ENCODE peak calls at places on chromosomes 12 and 14, in nine cellular contexts. One of them, this sample, is unnamed. For H3K4me1, the result is how much of the 10 kb centered on the place peaks cover.

GRCh38 chr14:100004392-100004791 is 60.8 kb upstream of the EVL start:
- DNase-seq in mammary epithelial cell: peak
- DNase-seq in K562: no peak
- DNase-seq in hepatocyte: no peak
- DNase-seq in HCT116: peak
- DNase-seq in PC-3: no peak
- DNase-seq in fibroblast of lung: no peak
- DNase-seq in neural progenitor cell: no peak
- DNase-seq in GM23338: peak
- DNase-seq in this sample: no peak

GRCh38 chr14:91866061-91866460 is 1.3 kb downstream of the TC2N start:
- DNase-seq in K562: no peak
- DNase-seq in GM23338: no peak
- DNase-seq in neural progenitor cell: no peak
- DNase-seq in hepatocyte: no peak
- DNase-seq in HCT116: no peak
- DNase-seq in PC-3: peak
- DNase-seq in mammary epithelial cell: peak
- DNase-seq in fibroblast of lung: peak
- DNase-seq in this sample: no peak

GRCh38 chr14:91835920-91836843 is 31.2 kb downstream of the TC2N start:
- DNase-seq in hepatocyte: peak
- DNase-seq in mammary epithelial cell: peak
- DNase-seq in K562: peak
- DNase-seq in neural progenitor cell: peak
- DNase-seq in fibroblast of lung: no peak
- DNase-seq in GM23338: peak
- DNase-seq in HCT116: peak
- DNase-seq in PC-3: peak
- DNase-seq in this sample: peak

GRCh38 chr12:51118706-51119105 is 35.3 kb upstream of the CSRNP2 start:
- DNase-seq in PC-3: peak
- DNase-seq in K562: no peak
- DNase-seq in mammary epithelial cell: peak
- DNase-seq in HCT116: peak
- DNase-seq in fibroblast of lung: no peak
- DNase-seq in GM23338: no peak
- DNase-seq in neural progenitor cell: no peak
- DNase-seq in hepatocyte: peak
- DNase-seq in this sample: peak

GRCh38 chr12:113149361-113150150 is at the start of gene CFAP73:
- DNase-seq in K562: peak
- DNase-seq in fibroblast of lung: peak
- DNase-seq in PC-3: peak
- DNase-seq in neural progenitor cell: peak
- DNase-seq in HCT116: peak
- DNase-seq in hepatocyte: peak
- DNase-seq in GM23338: peak
- DNase-seq in mammary epithelial cell: peak
- DNase-seq in this sample: no peak

GRCh38 chr14:37593496-37594237 is 1.4 kb downstream of the FOXA1 start:
- DNase-seq in hepatocyte: no peak
- DNase-seq in K562: no peak
- DNase-seq in neural progenitor cell: no peak
- DNase-seq in mammary epithelial cell: no peak
- DNase-seq in PC-3: no peak
- DNase-seq in GM23338: no peak
- DNase-seq in HCT116: no peak
- DNase-seq in fibroblast of lung: no peak
- DNase-seq in this sample: no peak

GRCh38 chr12:123483602-123484273 is 25.8 kb downstream of the SNRNP35 start:
- DNase-seq in mammary epithelial cell: no peak
- DNase-seq in K562: no peak
- DNase-seq in PC-3: no peak
- DNase-seq in HCT116: no peak
- DNase-seq in fibroblast of lung: no peak
- DNase-seq in GM23338: no peak
- DNase-seq in neural progenitor cell: no peak
- DNase-seq in hepatocyte: no peak
- DNase-seq in this sample: no peak

GRCh38 chr14:20454359-20454644 is 310 bp downstream of the OSGEP start:
- DNase-seq in hepatocyte: no peak
- DNase-seq in HCT116: peak
- DNase-seq in neural progenitor cell: no peak
- DNase-seq in mammary epithelial cell: no peak
- DNase-seq in PC-3: peak
- DNase-seq in fibroblast of lung: no peak
- DNase-seq in K562: no peak
- DNase-seq in GM23338: no peak
- DNase-seq in this sample: no peak

GRCh38 chr12:57844725-57845477 is 1.6 kb downstream of the CTDSP2 start:
- DNase-seq in neural progenitor cell: peak
- DNase-seq in GM23338: peak
- DNase-seq in hepatocyte: peak
- DNase-seq in HCT116: peak
- DNase-seq in PC-3: peak
- DNase-seq in fibroblast of lung: peak
- DNase-seq in mammary epithelial cell: peak
- DNase-seq in K562: peak
- DNase-seq in this sample: no peak

GRCh38 chr12:49647280-49647679 is 23.9 kb downstream of the PRPF40B start:
- DNase-seq in hepatocyte: no peak
- DNase-seq in K562: no peak
- DNase-seq in PC-3: no peak
- DNase-seq in fibroblast of lung: no peak
- DNase-seq in HCT116: no peak
- DNase-seq in mammary epithelial cell: no peak
- DNase-seq in GM23338: no peak
- DNase-seq in neural progenitor cell: no peak
- DNase-seq in this sample: no peak

GRCh38 chr12:118050972-118051910 is 9.7 kb downstream of the WSB2 start:
- DNase-seq in mammary epithelial cell: no peak
- DNase-seq in neural progenitor cell: no peak
- DNase-seq in K562: no peak
- DNase-seq in fibroblast of lung: peak
- DNase-seq in GM23338: no peak
- DNase-seq in PC-3: no peak
- DNase-seq in HCT116: no peak
- DNase-seq in hepatocyte: no peak
- DNase-seq in this sample: no peak

GRCh38 chr14:23388996-23389395 is 12.2 kb downstream of the CMTM5 start:
- DNase-seq in PC-3: no peak
- DNase-seq in hepatocyte: no peak
- DNase-seq in GM23338: no peak
- DNase-seq in HCT116: no peak
- DNase-seq in mammary epithelial cell: no peak
- DNase-seq in fibroblast of lung: no peak
- DNase-seq in neural progenitor cell: no peak
- DNase-seq in K562: no peak
- DNase-seq in this sample: no peak
- TF ChIP-seq EZH2 in PC-3: no peak
- TF ChIP-seq EZH2 in hepatocyte: no peak
- TF ChIP-seq EZH2 in GM23338: no peak
- TF ChIP-seq EZH2 in HCT116: no peak
- TF ChIP-seq EZH2 in mammary epithelial cell: no peak
- TF ChIP-seq EZH2 in fibroblast of lung: no peak
- TF ChIP-seq EZH2 in neural progenitor cell: no peak
- TF ChIP-seq EZH2 in K562: no peak
- TF ChIP-seq EZH2 in this sample: no peak

DNA sequence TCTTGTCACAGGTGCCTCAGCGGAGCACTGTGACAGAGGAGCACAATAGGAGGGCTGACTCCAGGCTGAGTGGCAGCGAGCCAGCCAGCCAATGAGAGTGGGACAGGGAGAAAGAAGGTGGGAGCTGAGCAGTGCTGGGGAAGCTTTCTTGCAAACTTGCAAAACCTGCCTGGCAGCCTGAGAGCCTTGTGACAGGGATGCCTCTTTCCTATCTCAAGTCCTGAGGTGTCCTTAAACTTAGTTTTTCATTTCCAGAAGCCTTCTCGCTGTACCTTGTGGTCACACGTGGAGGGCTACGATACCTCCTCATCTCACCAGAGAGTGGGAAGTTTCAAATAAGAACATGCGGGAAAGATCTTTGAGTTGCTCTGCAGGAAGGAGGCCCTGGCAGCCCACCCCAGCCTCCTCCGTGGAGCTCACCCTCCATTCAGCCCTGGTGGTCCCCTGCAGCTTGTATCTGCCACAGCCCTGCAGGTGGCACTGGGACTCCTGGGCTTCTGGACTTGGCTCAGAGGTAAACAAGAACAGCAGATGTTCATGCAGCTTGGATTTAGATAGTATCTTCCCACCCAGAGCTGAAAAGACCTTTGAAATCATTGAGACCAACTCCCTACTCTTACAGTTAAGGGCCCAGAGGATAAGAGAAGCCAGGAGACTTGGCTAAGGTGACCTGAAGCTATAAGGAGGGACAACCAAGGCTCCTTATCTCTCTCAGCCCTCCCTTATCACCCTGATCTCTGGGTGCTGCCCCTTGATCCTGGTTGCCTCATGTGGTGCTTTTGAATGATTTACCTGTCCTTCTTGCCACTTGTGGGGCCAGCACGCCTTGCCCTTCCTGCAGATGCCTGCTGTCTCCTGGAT is 153.5 kb upstream of the MAX start:
- DNase-seq in hepatocyte: peak
- DNase-seq in HCT116: peak
- DNase-seq in mammary epithelial cell: peak
- DNase-seq in PC-3: peak
- DNase-seq in GM23338: peak
- DNase-seq in fibroblast of lung: no peak
- DNase-seq in neural progenitor cell: peak
- DNase-seq in K562: no peak
- DNase-seq in this sample: no peak
- TF ChIP-seq CTCF in hepatocyte: peak
- TF ChIP-seq CTCF in HCT116: peak
- TF ChIP-seq CTCF in mammary epithelial cell: peak
- TF ChIP-seq CTCF in PC-3: no peak
- TF ChIP-seq CTCF in GM23338: no peak
- TF ChIP-seq CTCF in fibroblast of lung: no peak
- TF ChIP-seq CTCF in neural progenitor cell: no peak
- TF ChIP-seq CTCF in K562: no peak
- TF ChIP-seq CTCF in this sample: no peak

DNA sequence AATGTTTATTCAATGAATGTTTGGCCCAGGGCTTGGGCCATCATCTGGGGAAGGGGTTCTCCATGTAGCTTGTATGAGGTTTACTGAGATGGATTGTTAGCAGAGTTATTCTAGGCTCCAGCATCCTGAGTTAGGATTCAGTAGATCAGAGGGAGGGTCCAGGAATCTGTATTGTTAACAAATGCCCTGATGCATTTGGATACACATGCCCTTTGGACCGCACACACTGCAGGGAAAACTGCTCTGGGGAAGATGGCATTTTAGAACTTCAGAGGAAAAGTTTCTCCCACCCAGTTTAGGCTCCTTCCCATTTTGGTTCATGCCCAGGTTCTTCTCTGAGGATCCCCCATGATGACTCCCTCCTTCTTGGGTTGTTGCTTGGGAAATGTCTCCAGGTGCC is 193.3 kb downstream of the KTN1 start:
- DNase-seq in HCT116: no peak
- DNase-seq in hepatocyte: no peak
- DNase-seq in fibroblast of lung: no peak
- DNase-seq in GM23338: no peak
- DNase-seq in mammary epithelial cell: no peak
- DNase-seq in neural progenitor cell: no peak
- DNase-seq in PC-3: no peak
- DNase-seq in K562: no peak
- DNase-seq in this sample: no peak
- H3K4me1 ChIP-seq in HCT116: under half
- H3K4me1 ChIP-seq in hepatocyte: under half
- H3K4me1 ChIP-seq in fibroblast of lung: under half
- H3K4me1 ChIP-seq in GM23338: under half
- H3K4me1 ChIP-seq in mammary epithelial cell: under half
- H3K4me1 ChIP-seq in neural progenitor cell: under half
- H3K4me1 ChIP-seq in PC-3: under half
- H3K4me1 ChIP-seq in K562: under half
- H3K4me1 ChIP-seq in this sample: under half

GRCh38 chr14:50756300-50756699 is 74.7 kb downstream of the NIN start:
- DNase-seq in fibroblast of lung: no peak
- DNase-seq in K562: no peak
- DNase-seq in HCT116: no peak
- DNase-seq in GM23338: no peak
- DNase-seq in hepatocyte: no peak
- DNase-seq in PC-3: no peak
- DNase-seq in neural progenitor cell: no peak
- DNase-seq in mammary epithelial cell: no peak
- DNase-seq in this sample: no peak

GRCh38 chr14:50745401-50746058 is 77.4 kb upstream of the SAV1 start:
- DNase-seq in PC-3: no peak
- DNase-seq in fibroblast of lung: no peak
- DNase-seq in mammary epithelial cell: no peak
- DNase-seq in neural progenitor cell: no peak
- DNase-seq in GM23338: no peak
- DNase-seq in hepatocyte: no peak
- DNase-seq in HCT116: no peak
- DNase-seq in K562: no peak
- DNase-seq in this sample: no peak

GRCh38 chr14:50750323-50750722 is 80.6 kb downstream of the NIN start:
- DNase-seq in fibroblast of lung: no peak
- DNase-seq in GM23338: no peak
- DNase-seq in mammary epithelial cell: no peak
- DNase-seq in neural progenitor cell: no peak
- DNase-seq in HCT116: no peak
- DNase-seq in K562: no peak
- DNase-seq in PC-3: no peak
- DNase-seq in hepatocyte: no peak
- DNase-seq in this sample: no peak
- TF ChIP-seq EZH2 in fibroblast of lung: no peak
- TF ChIP-seq EZH2 in GM23338: no peak
- TF ChIP-seq EZH2 in mammary epithelial cell: no peak
- TF ChIP-seq EZH2 in neural progenitor cell: no peak
- TF ChIP-seq EZH2 in HCT116: no peak
- TF ChIP-seq EZH2 in K562: no peak
- TF ChIP-seq EZH2 in PC-3: no peak
- TF ChIP-seq EZH2 in hepatocyte: no peak
- TF ChIP-seq EZH2 in this sample: no peak

This sample was measured in keratinocyte.